ENCODE peak calls at places on chromosomes 1 and 21, in ten cellular contexts. H is cardiac fibroblast, J is right lobe of liver, M is neural crest cell, E is psoas muscle, C is fibroblast of the aortic adventitia, N is transverse colon, K is mesothelial cell of epicardium, Q is lower lobe of right lung, S is endodermal cell. P is an unnamed sample.

GRCh38 chr1:59162665-59163064 is 134.2 kb upstream of the FGGY start:
- DNase-seq in H (no peak), K (no peak), E (no peak), S (no peak), N (no peak), Q (no peak), C (no peak), M (no peak), J (no peak), P (no peak)

GRCh38 chr1:8816306-8816705 is 1.1 kb downstream of the RERE start:
- DNase-seq in K (no peak), N (no peak), J (no peak), Q (no peak), E (no peak), M (no peak), C (peak; percentile 48), H (peak; percentile 49), S (no peak), P (no peak)

GRCh38 chr1:47411441-47411840 is 4.6 kb upstream of the FOXE3 start:
- DNase-seq in M (no peak), J (no peak), C (no peak), S (no peak), Q (no peak), E (no peak), H (no peak), K (no peak), N (no peak), P (no peak)

GRCh38 chr1:41242645-41243171 is 602 bp upstream of the SCMH1 start:
- DNase-seq in M (no peak), K (no peak), E (no peak), C (no peak), J (no peak), H (no peak), S (no peak), N (no peak), Q (no peak), P (no peak)

GRCh38 chr1:206909167-206909882 is 12.1 kb downstream of the IL24 start:
- DNase-seq in H (peak; percentile 55), E (peak; percentile 64), K (peak; percentile 39), J (peak; percentile 76), C (no peak), Q (peak; percentile 91), N (peak; percentile 76), S (peak; percentile 90), M (no peak), P (peak; percentile 64)

GRCh38 chr1:189275786-189276185 is 1201.9 kb downstream of the BRINP3 start:
- DNase-seq in Q (no peak), K (no peak), M (no peak), H (peak; percentile 5), C (no peak), N (no peak), J (no peak), E (no peak), S (no peak), P (no peak)

GRCh38 chr1:160058087-160058486 is 11.9 kb downstream of the KCNJ10 start:
- DNase-seq in N (no peak), M (no peak), S (peak; percentile 49), K (no peak), C (no peak), E (no peak), J (no peak), Q (no peak), H (peak; percentile 14), P (no peak)

GRCh38 chr1:5960336-5960735 is 31.9 kb downstream of the NPHP4 start:
- DNase-seq in H (no peak), J (no peak), E (no peak), S (no peak), C (no peak), M (no peak), K (no peak), Q (no peak), N (no peak), P (no peak)

GRCh38 chr21:44779417-44780139 is 22.0 kb downstream of the UBE2G2 start:
- DNase-seq in S (no peak), H (peak; percentile 53), E (no peak), N (no peak), C (peak; percentile 66), K (no peak), Q (no peak), J (no peak), M (no peak), P (no peak)

GRCh38 chr1:150999051-150999674 is 7.5 kb downstream of the MINDY1 start:
- DNase-seq in J (no peak), E (no peak), H (peak; percentile 65), S (no peak), Q (no peak), M (no peak), N (no peak), K (no peak), C (peak; percentile 16), P (no peak)

GRCh38 chr1:30518186-30518585 is 205.2 kb downstream of the MATN1 start:
- DNase-seq in J (peak; percentile 19), S (peak; percentile 15), K (no peak), N (no peak), E (no peak), C (no peak), H (no peak), M (no peak), Q (no peak), P (no peak)

GRCh38 chr1:30514945-30515344 is 208.4 kb downstream of the MATN1 start:
- DNase-seq in C (no peak), J (no peak), N (no peak), M (no peak), S (peak; percentile 28), H (no peak), E (no peak), Q (no peak), K (no peak), P (no peak)

GRCh38 chr1:30514137-30514654 is 209.2 kb downstream of the MATN1 start:
- DNase-seq in J (peak; percentile 29), E (no peak), Q (no peak), C (no peak), N (no peak), S (peak; percentile 32), M (no peak), K (no peak), H (no peak), P (no peak)

GRCh38 chr1:30516505-30516858 is 206.9 kb downstream of the MATN1 start:
- DNase-seq in C (no peak), N (no peak), Q (no peak), S (peak; percentile 12), E (no peak), K (no peak), M (no peak), H (no peak), J (peak; percentile 13), P (no peak)

GRCh38 chr1:30515746-30516504 is 207.5 kb downstream of the MATN1 start:
- DNase-seq in S (peak; percentile 22), H (no peak), M (no peak), Q (no peak), C (no peak), J (peak; percentile 20), E (no peak), N (no peak), K (no peak), P (no peak)
- TF ChIP-seq CTCF in S (no peak), H (no peak), M (no peak), Q (no peak), C (no peak), J (no peak), E (no peak), N (no peak), K (no peak), P (no peak)

GRCh38 chr1:85347908-85348307 is 71.5 kb upstream of the BCL10 start:
- DNase-seq in J (no peak), K (no peak), S (no peak), Q (no peak), N (no peak), E (no peak), H (no peak), M (no peak), C (no peak), P (no peak)

GRCh38 chr1:85343612-85344255 is 67.3 kb upstream of the BCL10 start:
- DNase-seq in S (no peak), M (no peak), C (peak; percentile 82), J (no peak), Q (no peak), E (no peak), N (no peak), H (peak; percentile 83), K (no peak), P (no peak)

GRCh38 chr1:85343213-85343611 is 66.8 kb upstream of the BCL10 start:
- DNase-seq in Q (no peak), K (no peak), J (no peak), S (no peak), E (no peak), C (peak; percentile 59), M (no peak), N (no peak), H (peak; percentile 79), P (no peak)

GRCh38 chr1:85342177-85342576 is 65.7 kb upstream of the BCL10 start:
- DNase-seq in C (peak; percentile 67), E (no peak), H (peak; percentile 71), S (no peak), N (no peak), Q (no peak), K (no peak), J (no peak), M (no peak), P (no peak)

DNA sequence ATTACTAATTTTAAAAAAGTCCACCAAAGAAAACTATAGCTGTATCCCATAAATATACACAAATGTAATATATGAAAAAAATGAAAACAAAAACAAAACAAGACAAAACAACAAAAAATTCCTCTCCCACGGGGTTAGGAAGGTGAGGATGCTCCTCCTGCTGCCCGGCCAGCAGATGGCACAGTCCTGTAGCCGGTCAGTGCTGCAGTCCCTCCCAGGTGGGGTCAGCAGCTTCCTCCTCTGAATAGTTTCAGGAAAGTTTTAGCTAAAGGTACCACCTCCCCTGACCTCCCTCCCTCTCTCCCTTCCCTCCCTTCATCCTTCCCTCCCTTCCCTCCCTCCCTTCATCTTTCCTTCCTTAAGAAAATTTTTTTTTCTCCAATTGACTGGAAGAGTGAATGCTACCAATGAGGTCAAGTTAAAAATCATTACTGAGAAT is 67.8 kb upstream of the BCL10 start:
- DNase-seq in E (no peak), J (peak; percentile 62), N (peak; percentile 41), C (peak; percentile 56), Q (peak; percentile 54), K (no peak), M (no peak), S (peak; percentile 86), H (peak; percentile 76), P (no peak)
- TF ChIP-seq CTCF in E (peak; percentile 73), J (peak; percentile 56), N (peak; percentile 65), C (peak; percentile 69), Q (peak; percentile 45), K (no peak), M (peak; percentile 65), S (peak; percentile 90), H (peak; percentile 80), P (no peak)

GRCh38 chr1:2270260-2271100 is 42.4 kb downstream of the SKI start:
- DNase-seq in N (no peak), H (peak; percentile 42), E (peak; percentile 56), J (peak; percentile 73), S (no peak), M (peak; percentile 66), K (no peak), C (no peak), Q (no peak), P (no peak)
- TF ChIP-seq CTCF in N (no peak), H (no peak), E (no peak), J (no peak), S (no peak), M (no peak), K (no peak), C (no peak), Q (no peak), P (no peak)

DNA sequence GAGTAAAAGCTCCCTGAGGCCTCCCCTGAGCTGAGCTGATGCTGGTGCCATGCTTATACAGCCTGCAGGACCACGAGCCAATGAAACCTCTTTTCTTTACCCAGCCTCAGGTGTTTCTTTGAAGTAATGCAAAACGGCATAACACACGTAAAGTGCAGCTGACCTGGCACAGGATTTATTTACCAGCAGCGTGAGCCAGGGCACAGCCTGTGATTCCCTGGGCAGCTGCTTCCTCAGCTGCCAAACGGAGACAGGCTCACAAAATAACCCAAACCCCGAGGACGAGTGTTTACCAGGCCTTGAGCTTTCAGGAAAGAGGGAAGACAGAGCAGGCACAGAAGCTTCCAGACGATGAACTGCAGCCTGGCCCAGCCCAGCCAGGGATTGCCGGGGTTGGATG is 120.6 kb upstream of the ARHGEF16 start:
- DNase-seq in M (no peak), H (no peak), N (no peak), Q (no peak), K (no peak), J (no peak), C (no peak), E (no peak), S (no peak), P (no peak)
- TF ChIP-seq CTCF in M (no peak), H (no peak), N (no peak), Q (no peak), K (no peak), J (no peak), C (no peak), E (no peak), S (no peak), P (no peak)